ENCODE peak calls at places on chromosome 20, in four cellular contexts. H is transverse colon, J is ascending aorta, W is breast epithelium. O is an unnamed sample.

GRCh38 chr20:24821391-24821790 is 127.7 kb upstream of the CST7 start:
- DNase-seq in J (no peak), H (no peak), W (no peak), O (no peak)

GRCh38 chr20:44737116-44737515 is 8.5 kb upstream of the KCNK15 start:
- DNase-seq in J (no peak), W (no peak), H (no peak), O (no peak)

GRCh38 chr20:59823860-59824259 is 109.6 kb downstream of the SYCP2 start:
- DNase-seq in H (no peak), W (no peak), J (peak), O (no peak)

GRCh38 chr20:34970193-34971037 is 14.7 kb downstream of the MYH7B start:
- DNase-seq in W (no peak), H (no peak), J (no peak), O (no peak)

GRCh38 chr20:9258891-9259290 is 190.0 kb downstream of the PLCB4 start:
- DNase-seq in J (no peak), H (no peak), W (no peak), O (no peak)

GRCh38 chr20:63957690-63958441 is 1.6 kb upstream of the UCKL1 start:
- DNase-seq in H (peak), W (no peak), J (no peak), O (peak)

GRCh38 chr20:23971320-23971719 is 17.3 kb downstream of the GGTLC1 start:
- DNase-seq in W (no peak), H (no peak), J (no peak), O (no peak)

GRCh38 chr20:39878321-39878720 is 810.7 kb downstream of the MAFB start:
- DNase-seq in W (no peak), J (no peak), H (no peak), O (no peak)

GRCh38 chr20:22949710-22950109 is 85.4 kb upstream of the SSTR4 start:
- DNase-seq in W (no peak), J (no peak), H (no peak), O (no peak)

GRCh38 chr20:44552950-44553908 is 29.1 kb upstream of the PKIG start:
- DNase-seq in W (no peak), J (no peak), H (no peak), O (no peak)

GRCh38 chr20:40868568-40869223 is 159.9 kb upstream of the TOP1 start:
- DNase-seq in H (no peak), J (peak), W (peak), O (peak)

GRCh38 chr20:61185181-61185580 is 66.9 kb upstream of the CDH4 start:
- DNase-seq in J (no peak), H (no peak), W (no peak), O (no peak)

GRCh38 chr20:44461142-44461802 is 14.4 kb upstream of the TTPAL start:
- DNase-seq in J (no peak), H (peak), W (no peak), O (no peak)

GRCh38 chr20:16528078-16528477 is 45.2 kb downstream of the KIF16B start:
- DNase-seq in W (peak), J (no peak), H (peak), O (peak)

GRCh38 chr20:36499723-36500501 is 41.4 kb upstream of the MYL9 start:
- DNase-seq in H (no peak), J (no peak), W (no peak), O (no peak)

GRCh38 chr20:36506253-36506652 is 35.1 kb upstream of the MYL9 start:
- DNase-seq in W (no peak), H (no peak), J (no peak), O (no peak)

GRCh38 chr20:36507746-36508145 is 33.6 kb upstream of the MYL9 start:
- DNase-seq in H (no peak), J (peak), W (no peak), O (no peak)

GRCh38 chr20:36501367-36502006 is 39.8 kb upstream of the MYL9 start:
- DNase-seq in W (no peak), H (no peak), J (no peak), O (no peak)

GRCh38 chr20:36504295-36504694 is 37.0 kb upstream of the MYL9 start:
- DNase-seq in J (no peak), H (no peak), W (no peak), O (no peak)
- TF ChIP-seq CTCF in J (no peak), H (no peak), W (no peak), O (no peak)

DNA sequence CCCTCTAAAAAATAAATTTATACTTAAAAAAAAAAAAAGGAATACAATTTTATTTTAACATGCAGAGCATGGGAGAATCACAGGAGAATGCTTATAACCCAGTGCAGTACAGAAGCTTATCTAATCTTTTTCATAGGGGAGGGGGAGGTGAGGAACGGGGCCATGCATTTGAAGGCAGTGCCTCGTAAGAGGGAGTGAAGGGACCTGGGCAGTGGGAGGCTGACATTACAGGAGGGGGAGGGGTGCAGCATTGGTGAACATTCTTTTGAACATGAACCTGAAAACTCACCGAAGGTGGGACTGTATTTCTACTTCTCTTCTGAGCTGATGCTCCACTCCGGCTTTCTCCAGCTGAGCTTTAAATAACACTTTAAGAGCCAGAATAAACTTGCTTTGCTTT is 9.3 kb downstream of the AURKA start:
- DNase-seq in J (no peak), W (no peak), H (no peak), O (no peak)
- H3K4me3 ChIP-seq in J (no peak), W (no peak), H (no peak), O (no peak)

GRCh38 chr20:49964964-49965780 is 17.6 kb upstream of the SNAI1 start:
- DNase-seq in H (peak), W (no peak), J (no peak), O (peak)
- TF ChIP-seq CTCF in H (peak), W (no peak), J (no peak), O (peak)

GRCh38 chr20:47577271-47577670 is 75.6 kb downstream of the NCOA3 start:
- DNase-seq in H (no peak), W (no peak), J (no peak), O (no peak)
- H3K4me3 ChIP-seq in H (no peak), W (no peak), J (no peak), O (no peak)

DNA sequence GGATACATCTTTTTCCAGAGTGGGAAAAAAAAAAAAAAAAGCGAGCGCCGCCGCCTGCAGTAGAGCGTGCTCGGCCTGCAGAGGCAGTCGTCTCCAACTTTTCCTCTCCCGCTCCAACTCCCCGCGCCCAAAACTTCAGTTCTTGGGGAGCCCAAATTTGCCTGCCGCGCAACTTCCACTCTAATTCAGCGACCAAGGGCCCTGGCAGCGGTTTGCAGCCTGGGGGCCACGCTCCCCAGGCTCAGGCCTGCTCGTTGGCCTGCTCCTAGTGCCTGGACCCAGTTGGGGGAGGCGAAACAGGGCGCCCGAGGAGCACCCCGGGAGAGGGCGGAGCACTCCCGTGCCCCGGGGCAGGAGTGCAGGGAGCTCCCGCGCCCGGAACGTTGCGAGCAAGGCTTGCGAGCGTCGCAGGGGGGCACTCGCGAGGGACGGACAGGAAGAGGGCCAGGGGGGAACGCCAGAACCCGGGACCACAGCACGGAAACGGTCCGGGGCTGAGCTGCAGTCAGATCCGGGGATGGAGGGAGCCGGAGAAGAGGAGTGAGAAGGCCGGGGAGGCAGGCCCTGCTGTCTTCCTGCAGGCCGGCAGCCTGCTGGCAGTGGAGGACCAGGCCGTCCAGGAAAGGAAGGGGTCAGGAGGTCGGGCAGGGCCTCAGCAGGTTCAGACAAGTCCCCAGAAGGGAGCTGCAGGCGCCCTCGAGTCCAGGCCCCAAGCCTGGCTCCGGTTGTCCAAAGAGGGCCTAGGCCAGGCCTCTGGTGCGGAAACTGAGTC is at the start of gene STX16:
- DNase-seq in J (peak), W (peak), H (peak), O (peak)
- TF ChIP-seq CTCF in J (peak), W (peak), H (peak), O (peak)

DNA sequence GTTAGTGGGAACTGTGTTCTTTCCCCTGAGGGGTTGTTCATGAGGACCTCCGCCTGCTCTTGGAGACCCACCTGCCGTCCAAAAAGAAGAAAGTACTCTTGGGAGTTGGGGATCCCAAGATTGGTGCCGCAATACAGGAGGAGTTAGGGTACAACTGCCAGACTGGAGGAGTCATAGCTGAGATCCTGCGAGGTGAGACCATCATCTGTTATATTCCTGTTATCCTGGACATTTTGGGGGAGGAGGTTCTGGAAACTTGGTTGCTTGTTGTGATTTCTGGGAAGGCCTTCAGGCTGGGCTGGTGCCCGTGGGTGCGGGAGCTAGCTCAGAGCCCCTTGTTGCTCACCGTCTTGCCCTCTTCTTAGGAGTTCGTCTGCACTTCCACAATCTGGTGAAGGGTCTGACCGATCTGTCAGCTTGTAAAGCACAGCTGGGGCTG is 2.0 kb downstream of the NOP56 start:
- DNase-seq in J (peak), W (no peak), H (no peak), O (no peak)
- H3K4me3 ChIP-seq in J (no peak), W (no peak), H (no peak), O (no peak)